ENCODE peak calls at places on chromosomes 7 and 10, in four cellular contexts. One of them, this sample, is unnamed.
A peak's percentile ranks its signal among the peaks of the same experiment; 100 is the strongest.

GRCh38 chr10:36089790-36090391 is 447.8 kb upstream of the FZD8 start:
- DNase-seq in GM12878: no peak
- DNase-seq in HepG2: no peak
- DNase-seq in HCT116: no peak
- DNase-seq in this sample: no peak

GRCh38 chr7:131608112-131608498 is 51.7 kb upstream of the PODXL start:
- DNase-seq in HepG2: no peak
- DNase-seq in HCT116: no peak
- DNase-seq in GM12878: no peak
- DNase-seq in this sample: no peak

GRCh38 chr10:130659528-130659927 is 523.3 kb downstream of the GLRX3 start:
- DNase-seq in HepG2: no peak
- DNase-seq in HCT116: no peak
- DNase-seq in GM12878: no peak
- DNase-seq in this sample: no peak

GRCh38 chr10:33098966-33099663 is 141.1 kb upstream of the ITGB1 start:
- DNase-seq in HCT116: no peak
- DNase-seq in HepG2: no peak
- DNase-seq in GM12878: no peak
- DNase-seq in this sample: no peak

GRCh38 chr7:43554423-43554822 is 28.5 kb upstream of the STK17A start:
- DNase-seq in HepG2: no peak
- DNase-seq in HCT116: no peak
- DNase-seq in GM12878: no peak
- DNase-seq in this sample: no peak

GRCh38 chr7:27917119-27917518 is 177.2 kb downstream of the TAX1BP1 start:
- DNase-seq in HCT116: no peak
- DNase-seq in HepG2: no peak
- DNase-seq in GM12878: no peak
- DNase-seq in this sample: no peak

GRCh38 chr10:23540401-23540800 is 101.5 kb downstream of the OTUD1 start:
- DNase-seq in HCT116: no peak
- DNase-seq in HepG2: no peak
- DNase-seq in GM12878: no peak
- DNase-seq in this sample: no peak

GRCh38 chr7:5693529-5693928 is 87.9 kb downstream of the RNF216 start:
- DNase-seq in GM12878: peak; percentile 89
- DNase-seq in HCT116: no peak
- DNase-seq in HepG2: peak; percentile 16
- DNase-seq in this sample: peak; percentile 20

GRCh38 chr10:78688945-78689935 is 379.5 kb upstream of the ZMIZ1 start:
- DNase-seq in GM12878: no peak
- DNase-seq in HCT116: no peak
- DNase-seq in HepG2: no peak
- DNase-seq in this sample: peak; percentile 17

GRCh38 chr7:92623544-92623943 is 33.4 kb upstream of the FAM133B start:
- DNase-seq in HCT116: no peak
- DNase-seq in GM12878: no peak
- DNase-seq in HepG2: no peak
- DNase-seq in this sample: no peak

GRCh38 chr7:348962-349755 is 59.2 kb downstream of the FOXL3 start:
- DNase-seq in GM12878: no peak
- DNase-seq in HepG2: no peak
- DNase-seq in HCT116: no peak
- DNase-seq in this sample: peak; percentile 45

GRCh38 chr7:92691578-92691977 is 101.4 kb upstream of the FAM133B start:
- DNase-seq in GM12878: peak; percentile 37
- DNase-seq in HCT116: peak; percentile 52
- DNase-seq in HepG2: peak; percentile 68
- DNase-seq in this sample: peak; percentile 68

GRCh38 chr10:108691126-108691525 is 1232.2 kb downstream of the XPNPEP1 start:
- DNase-seq in HCT116: no peak
- DNase-seq in GM12878: no peak
- DNase-seq in HepG2: no peak
- DNase-seq in this sample: no peak

GRCh38 chr10:75449320-75450061 is 18.1 kb downstream of the LRMDA start:
- DNase-seq in HepG2: no peak
- DNase-seq in HCT116: no peak
- DNase-seq in GM12878: no peak
- DNase-seq in this sample: no peak

GRCh38 chr7:132557489-132558044 is 18.7 kb downstream of the PLXNA4 start:
- DNase-seq in HepG2: no peak
- DNase-seq in GM12878: no peak
- DNase-seq in HCT116: no peak
- DNase-seq in this sample: no peak

GRCh38 chr7:101693498-101694091 is 64.5 kb upstream of the MYL10 start:
- DNase-seq in HCT116: no peak
- DNase-seq in GM12878: no peak
- DNase-seq in HepG2: peak; percentile 87
- DNase-seq in this sample: no peak

GRCh38 chr10:7915923-7916322 is 97.6 kb downstream of the TAF3 start:
- DNase-seq in HepG2: no peak
- DNase-seq in GM12878: no peak
- DNase-seq in HCT116: no peak
- DNase-seq in this sample: peak; percentile 26

GRCh38 chr7:106611911-106612310 is 49.0 kb downstream of the CCDC71L start:
- DNase-seq in HepG2: no peak
- DNase-seq in HCT116: no peak
- DNase-seq in GM12878: no peak
- DNase-seq in this sample: no peak

GRCh38 chr10:12252882-12253546 is 57.0 kb downstream of the CDC123 start:
- DNase-seq in GM12878: no peak
- DNase-seq in HCT116: no peak
- DNase-seq in HepG2: no peak
- DNase-seq in this sample: peak; percentile 71

GRCh38 chr7:12864470-12865046 is 177.1 kb downstream of the ARL4A start:
- DNase-seq in HepG2: no peak
- DNase-seq in GM12878: no peak
- DNase-seq in HCT116: no peak
- DNase-seq in this sample: no peak

GRCh38 chr10:126702181-126702580 is 31.7 kb upstream of the C10orf90 start:
- DNase-seq in GM12878: no peak
- DNase-seq in HepG2: no peak
- DNase-seq in HCT116: no peak
- DNase-seq in this sample: no peak

GRCh38 chr10:113767222-113767621 is 15.7 kb downstream of the PLEKHS1 start:
- DNase-seq in HepG2: no peak
- DNase-seq in HCT116: no peak
- DNase-seq in GM12878: no peak
- DNase-seq in this sample: no peak

GRCh38 chr10:75876710-75877109 is 445.3 kb downstream of the LRMDA start:
- DNase-seq in HepG2: no peak
- DNase-seq in HCT116: no peak
- DNase-seq in GM12878: no peak
- DNase-seq in this sample: no peak

GRCh38 chr7:7911756-7912155 is 56.8 kb upstream of the GLCCI1 start:
- DNase-seq in HCT116: no peak
- DNase-seq in GM12878: no peak
- DNase-seq in HepG2: no peak
- DNase-seq in this sample: no peak

GRCh38 chr10:42991442-42992098 is 85.3 kb upstream of the RET start:
- DNase-seq in HCT116: no peak
- DNase-seq in GM12878: no peak
- DNase-seq in HepG2: no peak
- DNase-seq in this sample: no peak

GRCh38 chr7:82789883-82790609 is 346.5 kb upstream of the CACNA2D1 start:
- DNase-seq in GM12878: no peak
- DNase-seq in HCT116: no peak
- DNase-seq in HepG2: no peak
- DNase-seq in this sample: no peak

GRCh38 chr10:7411671-7412481 is 1.0 kb upstream of the SFMBT2 start:
- DNase-seq in GM12878: no peak
- DNase-seq in HCT116: no peak
- DNase-seq in HepG2: no peak
- DNase-seq in this sample: no peak

GRCh38 chr7:102898532-102898859 is 14.3 kb upstream of the LRRC17 start:
- DNase-seq in HCT116: no peak
- DNase-seq in HepG2: no peak
- DNase-seq in GM12878: no peak
- DNase-seq in this sample: no peak

DNA sequence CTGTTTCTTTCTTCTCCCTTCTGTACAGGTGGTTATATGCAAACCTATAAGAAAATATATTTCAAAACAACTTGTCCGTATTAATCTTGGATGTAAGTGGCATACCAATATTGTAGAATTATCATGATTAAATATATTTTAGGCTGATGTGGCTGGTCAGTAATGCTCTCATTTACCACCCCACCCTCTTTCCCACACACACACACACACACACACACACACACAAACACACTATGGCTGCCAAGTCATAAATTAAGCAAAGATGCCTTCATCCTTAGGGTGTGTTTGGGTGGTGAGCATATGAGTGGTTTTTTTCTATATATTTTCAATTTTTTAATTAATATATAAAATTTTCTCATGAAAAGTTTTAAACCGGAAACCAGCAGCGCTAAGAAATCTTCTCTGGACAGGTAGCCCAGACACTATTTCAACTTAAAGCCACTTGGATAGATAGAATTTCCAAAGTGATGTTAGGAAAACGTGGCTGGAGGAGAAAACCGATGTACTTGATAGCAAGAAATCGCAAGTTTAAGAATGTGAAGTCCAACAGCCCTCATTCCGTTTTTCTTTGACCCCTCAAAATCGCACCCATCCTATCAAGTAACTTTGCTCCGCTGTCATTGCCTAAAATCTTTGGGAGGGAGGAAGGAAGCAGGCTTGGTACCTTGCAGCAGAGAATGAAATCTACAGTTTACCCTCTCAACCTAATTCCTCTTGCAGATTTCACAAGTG is 171.7 kb downstream of the FAM107B start:
- DNase-seq in GM12878: no peak
- DNase-seq in HCT116: no peak
- DNase-seq in HepG2: no peak
- DNase-seq in this sample: no peak
- TF ChIP-seq JUND in GM12878: no peak
- TF ChIP-seq JUND in HCT116: no peak
- TF ChIP-seq JUND in HepG2: no peak
- TF ChIP-seq JUND in this sample: no peak

GRCh38 chr10:27542812-27543211 is 38.7 kb downstream of the RAB18 start:
- DNase-seq in GM12878: no peak
- DNase-seq in HepG2: no peak
- DNase-seq in HCT116: no peak
- DNase-seq in this sample: no peak
- TF ChIP-seq JUND in GM12878: no peak
- TF ChIP-seq JUND in HepG2: no peak
- TF ChIP-seq JUND in HCT116: no peak
- TF ChIP-seq JUND in this sample: no peak

DNA sequence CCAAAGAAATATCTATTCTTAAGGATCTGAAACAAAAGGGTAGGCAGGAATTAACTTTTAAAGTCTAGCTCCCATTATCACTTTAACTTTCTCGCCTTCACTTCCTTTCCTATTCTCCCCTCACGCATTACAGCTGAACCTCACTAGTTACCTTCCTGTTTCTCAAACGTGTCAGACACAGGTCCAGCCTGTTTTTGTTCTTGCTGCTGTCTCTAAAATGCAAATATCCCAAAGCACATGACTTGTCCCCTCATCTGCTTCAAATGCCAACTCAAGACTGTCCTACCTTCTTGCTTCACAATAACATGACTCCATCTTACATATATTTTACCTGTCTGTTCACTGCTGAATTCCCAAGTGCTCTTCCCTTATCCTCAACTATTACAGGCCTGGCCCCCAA is 17.6 kb downstream of the ZDHHC6 start:
- DNase-seq in HepG2: no peak
- DNase-seq in HCT116: no peak
- DNase-seq in GM12878: no peak
- DNase-seq in this sample: no peak
- TF ChIP-seq JUND in HepG2: no peak
- TF ChIP-seq JUND in HCT116: no peak
- TF ChIP-seq JUND in GM12878: no peak
- TF ChIP-seq JUND in this sample: no peak

DNA sequence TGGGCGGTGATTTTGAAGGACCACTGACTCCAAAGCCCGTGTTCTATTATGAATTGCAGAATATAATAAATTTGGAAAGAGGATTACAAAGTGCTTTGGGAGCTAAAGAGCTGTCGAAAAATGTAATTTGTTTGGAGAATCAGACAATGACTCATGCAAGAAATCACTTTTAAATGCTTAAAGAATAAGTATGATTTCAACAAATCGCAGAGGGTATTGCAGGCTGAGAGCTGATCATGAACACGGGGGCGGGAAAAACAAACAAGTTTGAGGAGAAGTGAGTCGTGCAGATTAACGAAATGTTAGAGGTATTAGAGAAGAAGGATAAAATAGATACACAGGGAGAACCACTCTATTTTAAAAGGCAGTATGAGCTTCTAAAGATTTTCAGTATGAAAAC is 4.9 kb upstream of the HACD1 start:
- DNase-seq in HCT116: no peak
- DNase-seq in GM12878: no peak
- DNase-seq in HepG2: no peak
- DNase-seq in this sample: no peak
- TF ChIP-seq JUND in HCT116: no peak
- TF ChIP-seq JUND in GM12878: no peak
- TF ChIP-seq JUND in HepG2: no peak
- TF ChIP-seq JUND in this sample: no peak

GRCh38 chr10:69807122-69807521 is 5.4 kb downstream of the COL13A1 start:
- DNase-seq in HCT116: peak; percentile 45
- DNase-seq in GM12878: no peak
- DNase-seq in HepG2: no peak
- DNase-seq in this sample: no peak
- TF ChIP-seq JUND in HCT116: no peak
- TF ChIP-seq JUND in GM12878: no peak
- TF ChIP-seq JUND in HepG2: no peak
- TF ChIP-seq JUND in this sample: no peak

GRCh38 chr10:110870823-110871235 is 899 bp upstream of the PDCD4 start:
- DNase-seq in GM12878: no peak
- DNase-seq in HepG2: no peak
- DNase-seq in HCT116: no peak
- DNase-seq in this sample: peak; percentile 55

GRCh38 chr10:110871236-110872084 is at the start of gene PDCD4:
- DNase-seq in HCT116: peak; percentile 95
- DNase-seq in HepG2: peak; percentile 94
- DNase-seq in GM12878: peak; percentile 86
- DNase-seq in this sample: peak; percentile 38

GRCh38 chr10:110865804-110866482 is 5.8 kb upstream of the PDCD4 start:
- DNase-seq in HepG2: no peak
- DNase-seq in HCT116: no peak
- DNase-seq in GM12878: no peak
- DNase-seq in this sample: no peak

GRCh38 chr10:110867807-110868465 is 3.8 kb upstream of the PDCD4 start:
- DNase-seq in HepG2: no peak
- DNase-seq in GM12878: no peak
- DNase-seq in HCT116: no peak
- DNase-seq in this sample: no peak

DNA sequence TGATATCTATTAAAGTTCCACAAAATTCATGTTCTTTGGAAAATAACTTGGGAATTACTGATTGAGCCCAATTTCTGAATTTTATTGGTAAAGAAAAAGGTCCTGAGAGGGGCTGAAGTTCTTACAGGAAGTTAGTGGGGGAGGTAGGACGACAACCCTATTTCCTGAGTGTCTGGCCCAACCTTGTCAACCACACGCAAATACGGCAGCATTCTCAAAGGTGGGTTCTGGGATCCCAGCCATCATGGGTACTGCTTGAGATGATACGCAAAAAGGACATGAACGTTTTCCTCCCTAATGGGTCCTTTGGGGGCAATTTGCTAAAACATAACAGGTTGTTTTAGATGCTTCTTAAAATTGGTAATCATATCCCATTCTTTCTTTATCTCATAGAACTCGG is 2.7 kb upstream of the PDCD4 start:
- DNase-seq in GM12878: no peak
- DNase-seq in HepG2: no peak
- DNase-seq in HCT116: no peak
- DNase-seq in this sample: no peak
- TF ChIP-seq JUND in GM12878: no peak
- TF ChIP-seq JUND in HepG2: no peak
- TF ChIP-seq JUND in HCT116: no peak
- TF ChIP-seq JUND in this sample: no peak

This sample was measured in T47D.